ENCODE peak calls at places on chromosomes 11 and 22, in six cellular contexts. One of them, this sample, is unnamed.

GRCh38 chr22:30425616-30426394 is at the start of gene MTFP1:
- DNase-seq in HCT116: no peak
- DNase-seq in adrenal gland: peak; percentile 78
- DNase-seq in lower leg skin: peak; percentile 93
- DNase-seq in sigmoid colon: peak; percentile 77
- DNase-seq in esophagus squamous epithelium: no peak
- DNase-seq in this sample: peak; percentile 39

GRCh38 chr11:35239476-35240075 is 100.6 kb downstream of the CD44 start:
- DNase-seq in HCT116: no peak
- DNase-seq in adrenal gland: no peak
- DNase-seq in lower leg skin: no peak
- DNase-seq in sigmoid colon: no peak
- DNase-seq in esophagus squamous epithelium: no peak
- DNase-seq in this sample: no peak

GRCh38 chr11:127074151-127074761 is 73.7 kb upstream of the KIRREL3 start:
- DNase-seq in HCT116: no peak
- DNase-seq in adrenal gland: peak; percentile 80
- DNase-seq in lower leg skin: no peak
- DNase-seq in sigmoid colon: no peak
- DNase-seq in esophagus squamous epithelium: no peak
- DNase-seq in this sample: no peak

GRCh38 chr11:61564936-61565696 is 15.8 kb downstream of the SYT7 start:
- DNase-seq in HCT116: no peak
- DNase-seq in adrenal gland: no peak
- DNase-seq in lower leg skin: no peak
- DNase-seq in sigmoid colon: no peak
- DNase-seq in esophagus squamous epithelium: no peak
- DNase-seq in this sample: no peak

GRCh38 chr11:1442163-1442562 is 44.4 kb downstream of the MOB2 start:
- DNase-seq in HCT116: no peak
- DNase-seq in adrenal gland: no peak
- DNase-seq in lower leg skin: no peak
- DNase-seq in sigmoid colon: no peak
- DNase-seq in esophagus squamous epithelium: no peak
- DNase-seq in this sample: no peak

GRCh38 chr11:132367293-132367692 is 996.9 kb downstream of the NTM start:
- DNase-seq in HCT116: no peak
- DNase-seq in adrenal gland: no peak
- DNase-seq in lower leg skin: no peak
- DNase-seq in sigmoid colon: no peak
- DNase-seq in esophagus squamous epithelium: no peak
- DNase-seq in this sample: no peak

GRCh38 chr11:134819026-134819425 is 407.0 kb upstream of the B3GAT1 start:
- DNase-seq in HCT116: no peak
- DNase-seq in adrenal gland: no peak
- DNase-seq in lower leg skin: no peak
- DNase-seq in sigmoid colon: no peak
- DNase-seq in esophagus squamous epithelium: no peak
- DNase-seq in this sample: no peak

GRCh38 chr11:36009469-36009868 is 65.6 kb downstream of the LDLRAD3 start:
- DNase-seq in HCT116: no peak
- DNase-seq in adrenal gland: no peak
- DNase-seq in lower leg skin: no peak
- DNase-seq in sigmoid colon: no peak
- DNase-seq in esophagus squamous epithelium: no peak
- DNase-seq in this sample: no peak

GRCh38 chr22:49977578-49977977 is 17.0 kb downstream of the PIM3 start:
- DNase-seq in HCT116: no peak
- DNase-seq in adrenal gland: peak; percentile 51
- DNase-seq in lower leg skin: peak; percentile 75
- DNase-seq in sigmoid colon: no peak
- DNase-seq in esophagus squamous epithelium: no peak
- DNase-seq in this sample: no peak

GRCh38 chr11:9158898-9159391 is 67.5 kb upstream of the SCUBE2 start:
- DNase-seq in HCT116: no peak
- DNase-seq in adrenal gland: no peak
- DNase-seq in lower leg skin: no peak
- DNase-seq in sigmoid colon: no peak
- DNase-seq in esophagus squamous epithelium: no peak
- DNase-seq in this sample: no peak

DNA sequence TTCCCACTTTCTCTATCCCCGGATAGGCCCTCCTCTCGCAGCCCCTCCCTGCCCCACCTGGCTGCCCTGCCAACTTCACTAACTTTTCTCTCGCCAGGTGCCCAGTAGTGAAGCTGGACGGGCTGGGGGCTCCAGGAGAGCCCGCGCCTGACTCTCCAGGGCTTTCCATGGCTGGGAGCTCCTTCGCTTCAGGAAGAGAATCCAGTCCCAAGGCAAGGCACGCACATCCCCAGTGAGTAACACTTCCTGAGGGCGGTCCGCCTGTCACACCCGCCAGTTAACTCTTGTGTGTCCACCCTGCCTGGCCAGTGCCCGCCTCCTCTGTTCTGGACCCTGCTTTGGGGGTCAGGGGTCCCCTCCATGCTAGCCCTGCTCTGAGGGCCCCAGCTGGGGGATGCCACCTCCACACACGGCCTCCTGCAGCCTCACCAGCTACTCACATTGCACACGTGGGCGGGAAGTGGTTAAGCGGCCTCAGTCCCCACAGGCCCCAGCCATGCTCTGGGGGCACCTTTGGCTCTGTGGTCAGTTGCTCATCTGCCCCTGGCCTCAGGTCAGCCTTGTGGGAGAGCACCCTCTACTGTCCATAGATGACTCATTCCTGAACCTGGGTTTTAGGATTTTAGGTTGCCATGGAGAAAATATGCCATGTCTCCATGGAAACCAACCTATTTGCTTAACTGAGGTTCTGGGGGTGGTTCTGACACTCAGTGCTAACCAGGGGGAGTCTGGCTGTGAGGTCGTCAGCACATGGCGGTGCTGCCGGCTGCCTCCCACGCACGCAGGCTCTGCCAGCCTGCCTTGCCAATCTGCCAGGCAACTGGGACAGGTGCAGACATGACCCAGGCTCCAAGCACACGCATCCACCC is at the start of gene RIN1:
- DNase-seq in HCT116: peak; percentile 82
- DNase-seq in adrenal gland: peak; percentile 87
- DNase-seq in lower leg skin: peak; percentile 91
- DNase-seq in sigmoid colon: peak; percentile 83
- DNase-seq in esophagus squamous epithelium: no peak
- DNase-seq in this sample: peak; percentile 77
- TF ChIP-seq POLR2A in HCT116: peak; percentile 56
- TF ChIP-seq POLR2A in adrenal gland: peak; percentile 49
- TF ChIP-seq POLR2A in lower leg skin: no peak
- TF ChIP-seq POLR2A in sigmoid colon: no peak
- TF ChIP-seq POLR2A in esophagus squamous epithelium: no peak
- TF ChIP-seq POLR2A in this sample: peak; percentile 20

GRCh38 chr11:74468521-74469280 is 1.4 kb upstream of the KCNE3 start:
- DNase-seq in HCT116: no peak
- DNase-seq in adrenal gland: peak; percentile 35
- DNase-seq in lower leg skin: peak; percentile 13
- DNase-seq in sigmoid colon: no peak
- DNase-seq in esophagus squamous epithelium: no peak
- DNase-seq in this sample: no peak
- TF ChIP-seq CTCF in HCT116: no peak
- TF ChIP-seq CTCF in adrenal gland: no peak
- TF ChIP-seq CTCF in lower leg skin: no peak
- TF ChIP-seq CTCF in sigmoid colon: no peak
- TF ChIP-seq CTCF in esophagus squamous epithelium: no peak
- TF ChIP-seq CTCF in this sample: no peak

GRCh38 chr22:37680191-37680851 is 4.9 kb downstream of the LGALS1 start:
- DNase-seq in HCT116: no peak
- DNase-seq in adrenal gland: no peak
- DNase-seq in lower leg skin: no peak
- DNase-seq in sigmoid colon: no peak
- DNase-seq in esophagus squamous epithelium: no peak
- DNase-seq in this sample: no peak
- TF ChIP-seq POLR2A in HCT116: no peak
- TF ChIP-seq POLR2A in adrenal gland: no peak
- TF ChIP-seq POLR2A in lower leg skin: no peak
- TF ChIP-seq POLR2A in sigmoid colon: no peak
- TF ChIP-seq POLR2A in esophagus squamous epithelium: no peak
- TF ChIP-seq POLR2A in this sample: no peak

GRCh38 chr22:20015187-20015625 is 1.4 kb downstream of the ARVCF start:
- DNase-seq in HCT116: no peak
- DNase-seq in adrenal gland: no peak
- DNase-seq in lower leg skin: no peak
- DNase-seq in sigmoid colon: no peak
- DNase-seq in esophagus squamous epithelium: no peak
- DNase-seq in this sample: no peak
- TF ChIP-seq CTCF in HCT116: no peak
- TF ChIP-seq CTCF in adrenal gland: no peak
- TF ChIP-seq CTCF in lower leg skin: no peak
- TF ChIP-seq CTCF in sigmoid colon: no peak
- TF ChIP-seq CTCF in esophagus squamous epithelium: no peak
- TF ChIP-seq CTCF in this sample: no peak

GRCh38 chr11:68439355-68440065 is 21.0 kb upstream of the PPP6R3 start:
- DNase-seq in HCT116: no peak
- DNase-seq in adrenal gland: peak; percentile 63
- DNase-seq in lower leg skin: no peak
- DNase-seq in sigmoid colon: peak; percentile 74
- DNase-seq in esophagus squamous epithelium: no peak
- DNase-seq in this sample: no peak
- TF ChIP-seq POLR2A in HCT116: no peak
- TF ChIP-seq POLR2A in adrenal gland: no peak
- TF ChIP-seq POLR2A in lower leg skin: no peak
- TF ChIP-seq POLR2A in sigmoid colon: no peak
- TF ChIP-seq POLR2A in esophagus squamous epithelium: no peak
- TF ChIP-seq POLR2A in this sample: no peak

GRCh38 chr22:43228330-43228729 is 41.4 kb upstream of the TTLL12 start:
- DNase-seq in HCT116: peak; percentile 10
- DNase-seq in adrenal gland: peak; percentile 60
- DNase-seq in lower leg skin: no peak
- DNase-seq in sigmoid colon: no peak
- DNase-seq in esophagus squamous epithelium: no peak
- DNase-seq in this sample: no peak
- TF ChIP-seq CTCF in HCT116: peak; percentile 73
- TF ChIP-seq CTCF in adrenal gland: peak; percentile 10
- TF ChIP-seq CTCF in lower leg skin: no peak
- TF ChIP-seq CTCF in sigmoid colon: no peak
- TF ChIP-seq CTCF in esophagus squamous epithelium: peak; percentile 33
- TF ChIP-seq CTCF in this sample: no peak

DNA sequence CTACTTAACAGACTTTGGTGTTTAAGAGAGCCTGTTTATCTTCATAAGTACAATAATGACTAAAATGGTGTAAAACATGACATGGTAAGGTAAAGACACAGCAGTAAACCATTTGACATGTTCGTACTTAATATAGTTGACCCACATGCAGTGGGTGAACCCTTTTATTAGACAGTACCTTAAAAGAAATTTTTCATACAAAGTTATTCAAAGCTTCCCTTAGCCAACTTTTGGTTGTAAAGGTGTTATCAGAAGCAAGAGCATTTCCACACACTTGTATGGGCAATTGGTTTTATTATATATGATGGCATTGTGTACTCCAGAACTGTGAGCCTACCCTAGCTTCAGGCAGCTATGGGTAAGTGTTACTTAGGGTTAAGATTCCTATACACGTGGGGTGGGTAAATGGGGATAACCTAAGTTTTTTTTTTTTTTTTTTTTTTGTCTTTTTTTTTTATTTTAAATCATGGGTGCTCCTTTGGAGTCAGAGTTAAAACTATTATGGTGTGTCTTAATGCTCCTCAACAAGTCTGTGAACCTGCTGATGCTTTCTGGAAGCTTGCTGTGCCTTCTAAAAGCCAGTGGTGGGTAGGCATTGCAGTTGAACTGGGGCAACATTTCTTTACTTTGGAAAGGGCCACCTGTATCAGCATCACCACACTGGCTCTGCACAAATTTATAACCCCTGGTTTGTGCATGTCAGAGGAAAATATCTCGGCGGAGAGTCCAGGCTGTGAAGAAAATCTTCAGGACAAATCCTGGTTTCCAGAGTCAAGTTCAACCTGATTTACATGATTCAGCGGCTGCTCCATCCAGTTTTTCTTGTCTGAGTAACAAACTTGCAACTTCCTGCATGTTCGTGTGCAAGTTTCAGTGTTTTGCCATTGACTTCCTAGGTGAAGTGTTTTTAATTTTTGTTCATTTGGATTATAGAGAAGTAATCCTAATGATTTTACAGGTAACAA is 3.3 kb downstream of the PCF11 start:
- DNase-seq in HCT116: no peak
- DNase-seq in adrenal gland: no peak
- DNase-seq in lower leg skin: no peak
- DNase-seq in sigmoid colon: no peak
- DNase-seq in esophagus squamous epithelium: no peak
- DNase-seq in this sample: peak; percentile 55
- TF ChIP-seq POLR2A in HCT116: no peak
- TF ChIP-seq POLR2A in adrenal gland: no peak
- TF ChIP-seq POLR2A in lower leg skin: no peak
- TF ChIP-seq POLR2A in sigmoid colon: no peak
- TF ChIP-seq POLR2A in esophagus squamous epithelium: no peak
- TF ChIP-seq POLR2A in this sample: no peak

GRCh38 chr11:3223932-3224729 is 5.5 kb upstream of the MRGPRG start:
- DNase-seq in HCT116: no peak
- DNase-seq in adrenal gland: no peak
- DNase-seq in lower leg skin: peak; percentile 82
- DNase-seq in sigmoid colon: no peak
- DNase-seq in esophagus squamous epithelium: no peak
- DNase-seq in this sample: no peak
- TF ChIP-seq CTCF in HCT116: no peak
- TF ChIP-seq CTCF in adrenal gland: no peak
- TF ChIP-seq CTCF in lower leg skin: no peak
- TF ChIP-seq CTCF in sigmoid colon: no peak
- TF ChIP-seq CTCF in esophagus squamous epithelium: no peak
- TF ChIP-seq CTCF in this sample: no peak